ENCODE peak calls at places on chromosomes 4 and X, in nine cellular contexts. U is astrocyte of the spinal cord, T is coronary artery, N is psoas muscle, Q is AG04449, B is PC-3, V is right cardiac atrium, X is upper lobe of left lung, E is AG09309. W is an unnamed sample.

GRCh38 chrX:80335062-80335830 is 85.0 kb upstream of the TENT5D start:
- DNase-seq in B (peak), V (peak), X (peak), T (no peak), N (peak), U (no peak), E (no peak), Q (no peak), W (no peak)

GRCh38 chr4:5206391-5206790 is 155.1 kb downstream of the STK32B start:
- DNase-seq in Q (peak), B (peak), N (peak), E (peak), X (no peak), V (no peak), T (no peak), U (peak), W (no peak)

GRCh38 chr4:174212061-174212460 is 71.4 kb downstream of the FBXO8 start:
- DNase-seq in V (no peak), N (no peak), X (no peak), T (no peak), U (no peak), E (no peak), Q (no peak), B (no peak), W (no peak)

GRCh38 chrX:56963377-56963776 is 32.0 kb downstream of the SPIN3 start:
- DNase-seq in V (no peak), E (no peak), U (no peak), X (no peak), T (no peak), N (no peak), B (no peak), Q (no peak), W (no peak)

GRCh38 chr4:6918345-6918744 is 8.7 kb downstream of the TBC1D14 start:
- DNase-seq in V (no peak), E (no peak), Q (no peak), B (no peak), U (no peak), X (no peak), T (no peak), N (no peak), W (no peak)

GRCh38 chr4:55754754-55755350 is 64.7 kb upstream of the EXOC1L start:
- DNase-seq in Q (peak), E (peak), N (no peak), B (peak), U (peak), X (no peak), V (no peak), T (no peak), W (no peak)

GRCh38 chr4:2827071-2827873 is 16.4 kb upstream of the ADD1 start:
- DNase-seq in N (no peak), X (no peak), T (no peak), E (no peak), V (peak), Q (no peak), B (no peak), U (no peak), W (no peak)

GRCh38 chrX:143988356-143988755 is 104.5 kb downstream of the UBE2NL start:
- DNase-seq in B (no peak), X (no peak), N (no peak), V (no peak), T (no peak), U (no peak), Q (no peak), E (no peak), W (no peak)

GRCh38 chrX:100358766-100359165 is 51.3 kb downstream of the PCDH19 start:
- DNase-seq in X (no peak), E (no peak), V (no peak), Q (no peak), B (no peak), U (no peak), T (no peak), N (no peak), W (no peak)

DNA sequence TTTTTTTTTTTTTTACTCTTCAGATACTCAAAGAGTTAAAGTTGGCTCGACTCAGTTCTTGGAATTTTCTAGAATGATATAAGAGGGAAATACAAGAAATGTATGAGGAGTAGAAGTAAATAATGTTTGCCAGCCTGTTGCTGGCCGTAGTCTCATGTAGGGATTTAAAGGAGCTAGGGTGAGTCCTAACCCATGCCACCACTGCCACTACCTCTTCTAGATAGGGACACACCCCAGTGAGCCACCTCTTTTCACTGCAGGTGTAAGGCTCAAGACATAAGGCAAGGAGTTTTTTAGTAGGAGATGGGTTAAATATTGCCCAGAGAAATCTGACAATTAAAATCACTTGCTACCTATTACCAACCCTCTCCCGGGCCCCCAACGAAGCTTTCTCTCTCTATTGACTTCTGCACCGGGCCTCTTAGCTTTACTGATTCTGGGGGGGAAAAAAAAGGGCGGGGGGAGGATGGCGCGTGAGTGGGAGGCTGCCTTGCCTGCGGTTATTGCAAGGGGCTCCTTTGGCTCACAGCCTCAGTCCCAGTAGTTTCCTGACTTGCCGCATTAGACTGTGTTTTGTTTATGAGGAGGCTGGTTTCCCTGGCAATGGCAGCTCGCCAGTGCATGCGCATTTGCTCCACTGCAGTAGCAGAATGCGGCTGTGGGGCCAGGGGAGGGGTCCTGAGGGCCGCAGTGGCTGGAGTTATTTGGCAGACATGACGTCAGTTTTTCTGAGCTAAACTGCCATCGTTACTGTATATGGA is 3.0 kb downstream of the LINC00632 start:
- DNase-seq in E (no peak), B (peak), N (peak), T (peak), Q (no peak), U (peak), X (peak), V (peak), W (peak)
- H3K4me3 ChIP-seq in E (no peak), B (peak), N (peak), T (peak), Q (no peak), U (peak), X (no peak), V (peak), W (peak)

GRCh38 chrX:14030248-14030592 is 528 bp upstream of the GEMIN8 start:
- DNase-seq in Q (no peak), B (peak), U (peak), T (no peak), N (no peak), X (no peak), E (no peak), V (no peak), W (no peak)

GRCh38 chrX:14029425-14030247 is at the start of gene GEMIN8:
- DNase-seq in V (peak), E (peak), Q (peak), N (peak), U (peak), X (peak), B (peak), T (peak), W (peak)

GRCh38 chrX:14027511-14028019 is 2.1 kb downstream of the GEMIN8 start:
- DNase-seq in T (no peak), B (peak), U (peak), Q (no peak), E (no peak), N (no peak), V (no peak), X (no peak), W (no peak)

GRCh38 chrX:14028473-14028872 is 1.2 kb downstream of the GEMIN8 start:
- DNase-seq in U (no peak), V (no peak), Q (no peak), E (no peak), T (no peak), N (no peak), X (no peak), B (no peak), W (no peak)

DNA sequence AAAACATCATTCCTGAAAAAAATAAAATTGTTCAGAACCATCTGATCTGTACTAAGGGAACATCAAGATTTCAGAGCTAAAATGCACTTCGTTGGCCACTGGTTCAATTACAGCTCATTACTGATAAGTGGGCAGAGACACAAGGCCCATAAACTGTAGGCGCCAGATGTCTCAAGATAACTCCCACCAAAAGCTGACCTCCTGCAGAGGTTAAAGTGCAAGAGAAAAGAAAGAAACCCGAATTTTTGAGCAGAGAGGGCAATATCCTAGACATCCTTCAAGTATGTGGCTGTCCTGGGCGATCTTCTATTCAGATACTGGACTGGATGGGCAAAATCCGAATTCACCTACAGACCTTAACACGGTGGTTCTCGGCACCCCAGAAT is 660 bp downstream of the GEMIN8 start:
- DNase-seq in N (no peak), U (no peak), B (no peak), T (no peak), X (no peak), V (no peak), E (no peak), Q (no peak), W (no peak)
- H3K4me3 ChIP-seq in N (peak), U (peak), B (peak), T (peak), X (peak), V (peak), E (peak), Q (peak), W (peak)

GRCh38 chr4:139899346-139899745 is 233.7 kb downstream of the MGST2 start:
- DNase-seq in U (no peak), E (no peak), Q (no peak), V (no peak), N (no peak), X (no peak), T (no peak), B (no peak), W (no peak)

GRCh38 chr4:139902328-139903217 is 237.0 kb downstream of the MGST2 start:
- DNase-seq in E (no peak), B (peak), X (no peak), V (no peak), Q (no peak), T (no peak), N (no peak), U (peak), W (no peak)

GRCh38 chr4:139900964-139901376 is 235.4 kb downstream of the MGST2 start:
- DNase-seq in N (no peak), X (no peak), B (peak), E (no peak), U (no peak), V (no peak), T (no peak), Q (no peak), W (no peak)

GRCh38 chr4:139903845-139904244 is 238.2 kb downstream of the MGST2 start:
- DNase-seq in X (no peak), Q (no peak), T (no peak), U (no peak), V (no peak), N (no peak), E (no peak), B (no peak), W (no peak)

GRCh38 chr4:139901516-139902327 is 236.1 kb downstream of the MGST2 start:
- DNase-seq in Q (no peak), E (no peak), N (no peak), T (no peak), V (no peak), U (peak), X (no peak), B (peak), W (no peak)
- H3K4me3 ChIP-seq in Q (peak), E (peak), N (peak), T (peak), V (peak), U (peak), X (no peak), B (peak), W (no peak)

GRCh38 chr4:184534511-184535391 is 60.4 kb upstream of the IRF2 start:
- DNase-seq in B (no peak), X (no peak), V (no peak), U (peak), Q (peak), E (peak), N (no peak), T (no peak), W (no peak)
- H3K4me3 ChIP-seq in B (no peak), X (no peak), V (no peak), U (no peak), Q (no peak), E (no peak), N (no peak), T (peak), W (no peak)

GRCh38 chrX:30615229-30615628 is 37.7 kb upstream of the TASL start:
- DNase-seq in N (no peak), X (no peak), E (peak), V (no peak), U (no peak), Q (no peak), T (no peak), B (peak), W (no peak)

GRCh38 chrX:30612250-30612655 is 34.7 kb upstream of the TASL start:
- DNase-seq in N (no peak), T (no peak), Q (no peak), B (peak), V (no peak), U (no peak), E (no peak), X (peak), W (no peak)

GRCh38 chrX:30618160-30618765 is 35.0 kb upstream of the GK start:
- DNase-seq in B (peak), T (no peak), V (no peak), Q (no peak), X (no peak), N (no peak), E (no peak), U (no peak), W (no peak)

GRCh38 chrX:30610050-30610449 is 32.5 kb upstream of the TASL start:
- DNase-seq in X (no peak), N (no peak), U (no peak), Q (no peak), B (no peak), T (no peak), V (no peak), E (no peak), W (no peak)

DNA sequence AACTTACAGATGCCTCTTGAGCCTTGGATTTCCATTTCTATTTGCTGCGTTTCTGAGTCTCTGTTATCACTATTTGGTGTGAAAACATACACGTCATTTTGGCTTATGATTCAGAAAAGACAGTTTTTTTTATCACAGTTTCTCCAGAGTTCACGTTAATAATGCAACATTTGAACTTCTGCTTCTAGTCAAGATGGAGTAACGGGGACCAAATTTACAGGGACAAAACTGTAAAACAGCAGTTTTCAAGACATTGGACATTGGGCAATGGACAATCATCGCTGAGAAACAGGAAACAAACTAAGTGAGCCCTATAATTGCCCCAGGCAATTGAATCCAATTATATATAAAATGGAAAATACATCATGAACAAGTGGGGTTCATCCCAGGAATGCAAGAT is 36.2 kb upstream of the TASL start:
- DNase-seq in T (no peak), N (no peak), V (no peak), X (no peak), U (no peak), E (no peak), B (no peak), Q (no peak), W (no peak)
- H3K4me3 ChIP-seq in T (no peak), N (no peak), V (no peak), X (no peak), U (no peak), E (no peak), B (no peak), Q (no peak), W (no peak)

GRCh38 chr4:86108834-86109233 is 251.0 kb downstream of the MAPK10 start:
- DNase-seq in B (no peak), U (no peak), X (no peak), E (no peak), T (no peak), N (no peak), Q (no peak), V (no peak), W (no peak)

GRCh38 chr4:86117781-86118302 is 242.0 kb downstream of the MAPK10 start:
- DNase-seq in V (no peak), T (no peak), E (peak), X (no peak), N (no peak), B (peak), U (peak), Q (peak), W (no peak)

GRCh38 chr4:86118696-86119095 is 241.2 kb downstream of the MAPK10 start:
- DNase-seq in B (no peak), V (no peak), T (no peak), E (no peak), N (no peak), Q (no peak), U (no peak), X (no peak), W (no peak)

DNA sequence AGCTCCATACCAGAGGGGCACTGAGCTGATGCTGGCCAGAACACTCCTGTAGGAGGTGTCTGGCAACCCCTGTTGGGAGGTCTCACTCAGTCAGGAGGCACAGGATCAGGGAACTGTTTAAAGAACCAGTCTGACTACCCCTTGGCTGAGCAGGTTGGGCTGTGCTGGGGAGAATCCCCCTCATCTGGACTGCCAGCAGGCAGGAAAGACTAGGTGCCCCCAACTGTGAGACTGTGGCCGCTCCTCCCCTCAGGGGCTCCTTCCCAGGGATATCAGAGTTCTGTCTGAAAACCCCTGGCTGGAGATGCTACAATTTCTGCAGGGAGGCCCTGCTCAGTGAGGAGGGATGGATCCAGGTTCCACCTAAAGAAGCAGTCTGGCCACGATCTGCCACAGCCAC is 245.3 kb downstream of the MAPK10 start:
- DNase-seq in V (no peak), E (no peak), U (no peak), B (no peak), T (no peak), N (no peak), X (no peak), Q (no peak), W (no peak)
- H3K4me3 ChIP-seq in V (no peak), E (no peak), U (no peak), B (no peak), T (no peak), N (no peak), X (no peak), Q (no peak), W (no peak)

W was measured in right atrium auricular region.